ENCODE peak calls at places on chromosomes 11 and 22, in five cellular contexts. B is GM12878, O is HepG2, W is upper lobe of left lung, S is K562. E is an unnamed sample.

GRCh38 chr22:45584621-45585436 is 82.1 kb downstream of the FBLN1 start:
- ATAC-seq in B (no peak), O (no peak), W (no peak), S (no peak), E (no peak)

GRCh38 chr22:50010676-50011446 is 1.7 kb downstream of the IL17REL start:
- ATAC-seq in B (peak; percentile 82), O (no peak), W (no peak), S (no peak), E (no peak)

GRCh38 chr11:67160872-67161783 is 42.1 kb downstream of the KDM2A start:
- ATAC-seq in B (peak; percentile 34), O (peak; percentile 40), W (no peak), S (peak; percentile 68), E (no peak)

GRCh38 chr11:18650859-18651557 is 16.9 kb upstream of the SPTY2D1 start:
- ATAC-seq in B (peak; percentile 94), O (peak; percentile 53), W (peak; percentile 70), S (peak; percentile 95), E (no peak)

GRCh38 chr11:68002943-68003845 is 703 bp downstream of the UNC93B1 start:
- ATAC-seq in B (peak; percentile 63), O (peak; percentile 23), W (peak; percentile 63), S (peak; percentile 33), E (peak; percentile 38)

GRCh38 chr11:121467965-121468364 is 15.2 kb upstream of the SORL1-AS1 start:
- ATAC-seq in B (peak; percentile 65), O (no peak), W (peak; percentile 15), S (no peak), E (no peak)

GRCh38 chr22:49951001-49951677 is 9.4 kb upstream of the PIM3 start:
- ATAC-seq in B (peak; percentile 52), O (no peak), W (peak; percentile 42), S (no peak), E (no peak)

GRCh38 chr11:123063396-123064267 is 1.7 kb upstream of the HSPA8 start:
- ATAC-seq in B (peak; percentile 21), O (peak; percentile 16), W (peak; percentile 23), S (peak; percentile 16), E (no peak)

GRCh38 chr11:123168955-123169484 is 26.0 kb downstream of the CLMP start:
- ATAC-seq in B (no peak), O (no peak), W (no peak), S (no peak), E (no peak)

GRCh38 chr22:37340331-37341262 is 58.3 kb downstream of the CYTH4 start:
- ATAC-seq in B (no peak), O (no peak), W (no peak), S (no peak), E (no peak)

GRCh38 chr22:37824674-37825641 is 1.8 kb downstream of the GALR3 start:
- ATAC-seq in B (no peak), O (no peak), W (no peak), S (no peak), E (no peak)

GRCh38 chr11:299951-300735 is 817 bp upstream of the IFITM5 start:
- ATAC-seq in B (peak; percentile 36), O (peak; percentile 35), W (no peak), S (peak; percentile 42), E (no peak)

GRCh38 chr11:57513911-57514537 is 1.5 kb downstream of the SLC43A1 start:
- ATAC-seq in B (peak; percentile 64), O (peak; percentile 68), W (peak; percentile 59), S (peak; percentile 56), E (peak; percentile 55)

GRCh38 chr11:34653851-34654490 is 33.1 kb downstream of the EHF start:
- ATAC-seq in B (no peak), O (peak; percentile 84), W (peak; percentile 72), S (peak; percentile 74), E (no peak)

DNA sequence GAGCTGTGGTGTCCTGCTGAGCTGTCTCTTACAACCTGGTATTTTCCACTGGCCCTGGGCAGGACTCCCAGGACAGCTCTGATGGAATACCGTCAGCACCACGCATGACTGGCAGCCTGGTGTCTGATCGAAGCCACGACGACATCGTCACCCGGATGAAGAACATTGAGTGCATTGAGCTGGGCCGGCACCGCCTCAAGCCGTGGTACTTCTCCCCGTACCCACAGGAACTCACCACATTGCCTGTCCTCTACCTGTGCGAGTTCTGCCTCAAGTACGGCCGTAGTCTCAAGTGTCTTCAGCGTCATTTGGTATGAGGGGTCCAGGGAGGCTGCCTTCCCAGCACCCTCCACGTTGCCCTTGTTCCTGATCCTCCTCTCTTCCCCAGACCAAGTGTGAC is 2.4 kb downstream of the KAT5 start:
- ATAC-seq in B (no peak), O (no peak), W (no peak), S (no peak), E (no peak)
- TF ChIP-seq EP300 in B (no peak), O (no peak), W (no peak), S (no peak), E (no peak)

DNA sequence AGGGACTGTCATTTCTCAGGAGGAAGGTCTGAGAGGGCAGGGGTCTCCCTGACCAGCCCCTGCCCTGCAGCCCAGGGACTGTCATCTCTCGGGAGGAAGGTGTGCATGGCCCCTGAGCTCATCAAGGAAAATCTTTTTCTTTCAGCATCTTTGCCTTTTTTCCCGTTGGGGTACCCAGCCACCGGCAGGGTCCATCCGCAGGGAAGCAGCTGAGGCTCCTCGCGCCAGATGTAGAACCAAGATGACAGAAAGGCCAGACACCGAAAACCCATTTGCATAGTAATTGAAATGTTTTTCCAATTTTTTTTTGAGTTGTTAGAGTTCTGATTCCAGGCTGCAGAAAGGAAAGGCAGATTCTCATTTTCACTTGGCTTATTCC is 613.9 kb downstream of the TBC1D22A start:
- ATAC-seq in B (no peak), O (no peak), W (no peak), S (no peak), E (no peak)
- H3K36me3 ChIP-seq in B (no peaks in the 10 kb centered on the region), O (no peaks in the 10 kb centered on the region), W (no peaks in the 10 kb centered on the region), S (no peaks in the 10 kb centered on the region), E (no peaks in the 10 kb centered on the region)

DNA sequence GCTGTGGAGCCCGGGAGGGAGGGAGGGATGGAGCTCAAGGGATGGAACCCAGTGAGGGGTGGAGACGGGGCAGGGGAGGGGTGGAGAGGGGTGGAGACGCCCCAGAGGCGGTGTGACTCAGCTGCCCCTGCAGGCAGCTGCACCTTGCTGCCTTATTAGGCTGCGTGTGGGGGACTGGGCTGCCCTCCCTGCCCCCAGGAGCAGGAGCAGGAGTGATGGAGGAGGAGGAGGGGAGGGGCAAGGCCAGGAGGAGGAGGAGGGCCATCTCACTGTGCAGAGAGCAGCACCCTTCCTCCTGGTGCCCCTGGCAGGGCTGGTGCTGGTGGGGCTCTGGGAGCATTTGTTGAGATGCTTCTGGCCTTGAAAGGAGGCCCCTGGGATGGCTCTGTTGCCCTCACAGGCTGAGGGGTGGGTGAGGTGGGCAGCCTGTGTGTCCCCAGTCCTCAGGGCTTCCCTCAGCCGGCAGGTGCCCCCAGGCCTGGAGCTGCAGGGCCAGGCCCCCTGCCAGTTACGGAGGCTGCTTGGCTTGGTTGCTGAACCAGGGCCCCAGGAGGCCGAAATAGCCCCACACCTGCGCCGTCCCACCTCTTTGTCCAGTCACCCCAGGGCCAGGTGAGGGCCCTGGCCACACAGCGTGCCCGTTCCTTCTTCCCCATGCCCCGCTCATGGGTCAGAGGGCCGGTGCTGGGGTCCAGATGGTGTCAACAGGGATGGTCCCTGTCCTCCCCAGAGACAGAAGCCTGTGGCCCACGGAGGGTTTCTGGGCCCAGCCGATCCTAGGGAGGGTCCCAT is 9.5 kb upstream of the TSSC4 start:
- ATAC-seq in B (no peak), O (no peak), W (peak; percentile 69), S (peak; percentile 76), E (peak; percentile 89)
- TF ChIP-seq EP300 in B (no peak), O (no peak), W (no peak), S (no peak), E (no peak)

GRCh38 chr11:72012897-72013721 is 14.4 kb downstream of the IL18BP start:
- ATAC-seq in B (no peak), O (no peak), W (peak; percentile 91), S (no peak), E (peak; percentile 82)
- H3K36me3 ChIP-seq in B (peaks cover 64% of the 10 kb centered on the region), O (peaks cover 98% of the 10 kb centered on the region), W (peaks cover 100% of the 10 kb centered on the region), S (peaks cover 96% of the 10 kb centered on the region), E (peaks cover 100% of the 10 kb centered on the region)

DNA sequence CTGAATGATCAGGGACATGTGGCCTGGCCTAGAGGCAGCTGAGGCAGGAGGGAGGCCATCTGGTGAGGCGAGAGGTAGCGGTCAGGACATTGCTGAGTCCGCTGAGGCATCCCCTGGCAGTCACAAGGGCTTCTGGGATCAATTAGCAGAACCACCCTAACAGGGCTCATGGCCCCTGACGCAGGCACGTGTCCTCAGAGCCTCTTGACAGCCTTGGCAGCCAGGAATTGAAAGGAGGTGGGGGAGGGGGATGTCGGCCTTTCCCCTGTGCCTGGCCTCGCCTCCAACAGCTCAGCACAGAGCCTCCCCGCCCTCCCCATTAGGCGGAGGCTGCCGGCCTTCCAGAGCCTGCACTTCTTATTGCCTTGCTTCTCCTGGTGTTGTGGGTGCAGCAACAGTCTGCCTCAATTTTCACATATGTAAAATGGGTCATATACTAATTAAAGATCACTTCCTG is 55.5 kb downstream of the NFAM1 start:
- ATAC-seq in B (no peak), O (no peak), W (peak; percentile 85), S (peak; percentile 64), E (peak; percentile 90)
- TF ChIP-seq EP300 in B (no peak), O (no peak), W (no peak), S (no peak), E (no peak)

DNA sequence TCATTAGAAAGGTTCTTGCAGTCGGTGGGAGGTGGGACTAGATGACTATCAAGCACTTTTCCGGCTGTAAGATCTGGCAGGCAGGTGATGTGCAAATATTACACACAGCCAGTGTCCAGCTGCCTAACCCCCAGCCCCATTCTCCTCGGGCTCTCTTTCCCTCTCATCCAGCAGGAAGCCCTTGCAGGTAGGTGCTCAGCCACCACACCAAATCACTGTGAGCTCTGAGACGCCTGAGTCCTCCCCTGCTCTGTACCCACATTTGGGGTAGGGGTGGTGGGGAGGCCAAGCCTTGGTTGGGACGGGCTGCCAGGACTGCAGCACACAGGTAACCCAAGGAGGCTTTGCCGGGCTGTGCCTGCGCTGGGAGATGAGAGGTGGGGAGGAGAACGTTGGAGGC is 601 bp downstream of the ART5 start:
- ATAC-seq in B (no peak), O (no peak), W (no peak), S (no peak), E (no peak)
- H3K36me3 ChIP-seq in B (no peaks in the 10 kb centered on the region), O (no peaks in the 10 kb centered on the region), W (no peaks in the 10 kb centered on the region), S (no peaks in the 10 kb centered on the region), E (no peaks in the 10 kb centered on the region)

E was measured in gastroesophageal sphincter.